ENCODE peak calls at places on chromosomes 7 and 10, in ten cellular contexts. One of them, this sample, is unnamed.

GRCh38 chr10:132389631-132390454 is 7.2 kb upstream of the PWWP2B start:
- DNase-seq in activated gamma-delta T cell treated with anti-CD3 and anti-CD28 coated beads, Interleukin-2, amount 50 U/mL, for 16 hours: no peak
- DNase-seq in EL: no peak
- DNase-seq in foreskin melanocyte: no peak
- DNase-seq in lung microvascular endothelial cell: no peak
- DNase-seq in MV-4-11: peak
- DNase-seq in amniotic stem cell: no peak
- DNase-seq in LoVo: no peak
- DNase-seq in stomach: no peak
- DNase-seq in dorsolateral prefrontal cortex: peak
- DNase-seq in this sample: peak

GRCh38 chr7:130490287-130490686 is 1.6 kb upstream of the MEST start:
- DNase-seq in activated gamma-delta T cell treated with anti-CD3 and anti-CD28 coated beads, Interleukin-2, amount 50 U/mL, for 16 hours: no peak
- DNase-seq in EL: no peak
- DNase-seq in foreskin melanocyte: no peak
- DNase-seq in lung microvascular endothelial cell: no peak
- DNase-seq in MV-4-11: no peak
- DNase-seq in amniotic stem cell: no peak
- DNase-seq in LoVo: no peak
- DNase-seq in stomach: no peak
- DNase-seq in dorsolateral prefrontal cortex: no peak
- DNase-seq in this sample: no peak

GRCh38 chr10:12375076-12375504 is 25.7 kb downstream of the CAMK1D start:
- DNase-seq in activated gamma-delta T cell treated with anti-CD3 and anti-CD28 coated beads, Interleukin-2, amount 50 U/mL, for 16 hours: no peak
- DNase-seq in EL: no peak
- DNase-seq in foreskin melanocyte: no peak
- DNase-seq in lung microvascular endothelial cell: no peak
- DNase-seq in MV-4-11: no peak
- DNase-seq in amniotic stem cell: no peak
- DNase-seq in LoVo: no peak
- DNase-seq in stomach: no peak
- DNase-seq in dorsolateral prefrontal cortex: no peak
- DNase-seq in this sample: no peak

GRCh38 chr10:132248455-132249231 is 59.1 kb downstream of the STK32C start:
- DNase-seq in activated gamma-delta T cell treated with anti-CD3 and anti-CD28 coated beads, Interleukin-2, amount 50 U/mL, for 16 hours: no peak
- DNase-seq in EL: peak
- DNase-seq in foreskin melanocyte: no peak
- DNase-seq in lung microvascular endothelial cell: peak
- DNase-seq in MV-4-11: peak
- DNase-seq in amniotic stem cell: no peak
- DNase-seq in LoVo: peak
- DNase-seq in stomach: peak
- DNase-seq in dorsolateral prefrontal cortex: no peak
- DNase-seq in this sample: peak

GRCh38 chr10:119541459-119542356 is 811 bp downstream of the RGS10 start:
- DNase-seq in activated gamma-delta T cell treated with anti-CD3 and anti-CD28 coated beads, Interleukin-2, amount 50 U/mL, for 16 hours: peak
- DNase-seq in EL: peak
- DNase-seq in foreskin melanocyte: no peak
- DNase-seq in lung microvascular endothelial cell: no peak
- DNase-seq in MV-4-11: peak
- DNase-seq in amniotic stem cell: no peak
- DNase-seq in LoVo: no peak
- DNase-seq in stomach: peak
- DNase-seq in dorsolateral prefrontal cortex: no peak
- DNase-seq in this sample: no peak

GRCh38 chr7:85167636-85168035 is 19.2 kb downstream of the SEMA3D start:
- DNase-seq in activated gamma-delta T cell treated with anti-CD3 and anti-CD28 coated beads, Interleukin-2, amount 50 U/mL, for 16 hours: no peak
- DNase-seq in EL: no peak
- DNase-seq in foreskin melanocyte: no peak
- DNase-seq in lung microvascular endothelial cell: peak
- DNase-seq in MV-4-11: no peak
- DNase-seq in amniotic stem cell: no peak
- DNase-seq in LoVo: no peak
- DNase-seq in stomach: no peak
- DNase-seq in dorsolateral prefrontal cortex: no peak
- DNase-seq in this sample: no peak

GRCh38 chr10:22611425-22612111 is 102.8 kb downstream of the PIP4K2A start:
- DNase-seq in activated gamma-delta T cell treated with anti-CD3 and anti-CD28 coated beads, Interleukin-2, amount 50 U/mL, for 16 hours: peak
- DNase-seq in EL: no peak
- DNase-seq in foreskin melanocyte: no peak
- DNase-seq in lung microvascular endothelial cell: no peak
- DNase-seq in MV-4-11: no peak
- DNase-seq in amniotic stem cell: no peak
- DNase-seq in LoVo: no peak
- DNase-seq in stomach: no peak
- DNase-seq in dorsolateral prefrontal cortex: no peak
- DNase-seq in this sample: no peak

GRCh38 chr10:24448351-24449009 is 239.5 kb downstream of the KIAA1217 start:
- DNase-seq in activated gamma-delta T cell treated with anti-CD3 and anti-CD28 coated beads, Interleukin-2, amount 50 U/mL, for 16 hours: no peak
- DNase-seq in EL: peak
- DNase-seq in foreskin melanocyte: no peak
- DNase-seq in lung microvascular endothelial cell: peak
- DNase-seq in MV-4-11: no peak
- DNase-seq in amniotic stem cell: no peak
- DNase-seq in LoVo: no peak
- DNase-seq in stomach: no peak
- DNase-seq in dorsolateral prefrontal cortex: no peak
- DNase-seq in this sample: no peak

GRCh38 chr7:92968502-92968901 is 132.1 kb upstream of the CDK6 start:
- DNase-seq in activated gamma-delta T cell treated with anti-CD3 and anti-CD28 coated beads, Interleukin-2, amount 50 U/mL, for 16 hours: no peak
- DNase-seq in EL: no peak
- DNase-seq in foreskin melanocyte: no peak
- DNase-seq in lung microvascular endothelial cell: no peak
- DNase-seq in MV-4-11: no peak
- DNase-seq in amniotic stem cell: no peak
- DNase-seq in LoVo: no peak
- DNase-seq in stomach: no peak
- DNase-seq in dorsolateral prefrontal cortex: no peak
- DNase-seq in this sample: no peak

GRCh38 chr7:72538856-72539255 is 126.7 kb upstream of the CALN1 start:
- DNase-seq in activated gamma-delta T cell treated with anti-CD3 and anti-CD28 coated beads, Interleukin-2, amount 50 U/mL, for 16 hours: no peak
- DNase-seq in EL: no peak
- DNase-seq in foreskin melanocyte: peak
- DNase-seq in lung microvascular endothelial cell: no peak
- DNase-seq in MV-4-11: no peak
- DNase-seq in amniotic stem cell: no peak
- DNase-seq in LoVo: no peak
- DNase-seq in stomach: no peak
- DNase-seq in dorsolateral prefrontal cortex: peak
- DNase-seq in this sample: no peak

GRCh38 chr7:868189-868486 is 8.2 kb upstream of the GET4 start:
- DNase-seq in activated gamma-delta T cell treated with anti-CD3 and anti-CD28 coated beads, Interleukin-2, amount 50 U/mL, for 16 hours: no peak
- DNase-seq in EL: no peak
- DNase-seq in foreskin melanocyte: no peak
- DNase-seq in lung microvascular endothelial cell: no peak
- DNase-seq in MV-4-11: no peak
- DNase-seq in amniotic stem cell: no peak
- DNase-seq in LoVo: no peak
- DNase-seq in stomach: no peak
- DNase-seq in dorsolateral prefrontal cortex: no peak
- DNase-seq in this sample: no peak

GRCh38 chr7:98826811-98827231 is 43.0 kb downstream of the TMEM130 start:
- DNase-seq in activated gamma-delta T cell treated with anti-CD3 and anti-CD28 coated beads, Interleukin-2, amount 50 U/mL, for 16 hours: no peak
- DNase-seq in EL: no peak
- DNase-seq in foreskin melanocyte: no peak
- DNase-seq in lung microvascular endothelial cell: no peak
- DNase-seq in MV-4-11: no peak
- DNase-seq in amniotic stem cell: no peak
- DNase-seq in LoVo: no peak
- DNase-seq in stomach: peak
- DNase-seq in dorsolateral prefrontal cortex: peak
- DNase-seq in this sample: peak

GRCh38 chr7:78607099-78607498 is 808.5 kb downstream of the PHTF2 start:
- DNase-seq in activated gamma-delta T cell treated with anti-CD3 and anti-CD28 coated beads, Interleukin-2, amount 50 U/mL, for 16 hours: no peak
- DNase-seq in EL: peak
- DNase-seq in foreskin melanocyte: peak
- DNase-seq in lung microvascular endothelial cell: no peak
- DNase-seq in MV-4-11: peak
- DNase-seq in amniotic stem cell: no peak
- DNase-seq in LoVo: no peak
- DNase-seq in stomach: no peak
- DNase-seq in dorsolateral prefrontal cortex: no peak
- DNase-seq in this sample: no peak

GRCh38 chr7:101113860-101114259 is 13.0 kb upstream of the SERPINE1 start:
- DNase-seq in activated gamma-delta T cell treated with anti-CD3 and anti-CD28 coated beads, Interleukin-2, amount 50 U/mL, for 16 hours: no peak
- DNase-seq in EL: no peak
- DNase-seq in foreskin melanocyte: no peak
- DNase-seq in lung microvascular endothelial cell: no peak
- DNase-seq in MV-4-11: peak
- DNase-seq in amniotic stem cell: no peak
- DNase-seq in LoVo: no peak
- DNase-seq in stomach: no peak
- DNase-seq in dorsolateral prefrontal cortex: no peak
- DNase-seq in this sample: no peak

GRCh38 chr10:119313645-119314044 is 106.3 kb downstream of the GRK5 start:
- DNase-seq in activated gamma-delta T cell treated with anti-CD3 and anti-CD28 coated beads, Interleukin-2, amount 50 U/mL, for 16 hours: peak
- DNase-seq in EL: no peak
- DNase-seq in foreskin melanocyte: no peak
- DNase-seq in lung microvascular endothelial cell: no peak
- DNase-seq in MV-4-11: peak
- DNase-seq in amniotic stem cell: no peak
- DNase-seq in LoVo: no peak
- DNase-seq in stomach: no peak
- DNase-seq in dorsolateral prefrontal cortex: no peak
- DNase-seq in this sample: no peak

GRCh38 chr10:78859769-78860168 is 209.0 kb upstream of the ZMIZ1 start:
- DNase-seq in activated gamma-delta T cell treated with anti-CD3 and anti-CD28 coated beads, Interleukin-2, amount 50 U/mL, for 16 hours: no peak
- DNase-seq in EL: no peak
- DNase-seq in foreskin melanocyte: no peak
- DNase-seq in lung microvascular endothelial cell: no peak
- DNase-seq in MV-4-11: no peak
- DNase-seq in amniotic stem cell: no peak
- DNase-seq in LoVo: no peak
- DNase-seq in stomach: no peak
- DNase-seq in dorsolateral prefrontal cortex: no peak
- DNase-seq in this sample: no peak

GRCh38 chr7:118195837-118196474 is 12.0 kb downstream of the LSM8 start:
- DNase-seq in activated gamma-delta T cell treated with anti-CD3 and anti-CD28 coated beads, Interleukin-2, amount 50 U/mL, for 16 hours: no peak
- DNase-seq in EL: peak
- DNase-seq in foreskin melanocyte: no peak
- DNase-seq in lung microvascular endothelial cell: peak
- DNase-seq in MV-4-11: peak
- DNase-seq in amniotic stem cell: peak
- DNase-seq in LoVo: peak
- DNase-seq in stomach: peak
- DNase-seq in dorsolateral prefrontal cortex: no peak
- DNase-seq in this sample: peak

GRCh38 chr10:3729397-3729796 is 55.6 kb downstream of the KLF6 start:
- DNase-seq in activated gamma-delta T cell treated with anti-CD3 and anti-CD28 coated beads, Interleukin-2, amount 50 U/mL, for 16 hours: no peak
- DNase-seq in EL: peak
- DNase-seq in foreskin melanocyte: no peak
- DNase-seq in lung microvascular endothelial cell: no peak
- DNase-seq in MV-4-11: peak
- DNase-seq in amniotic stem cell: no peak
- DNase-seq in LoVo: no peak
- DNase-seq in stomach: no peak
- DNase-seq in dorsolateral prefrontal cortex: no peak
- DNase-seq in this sample: no peak

GRCh38 chr10:20853276-20853675 is 43.8 kb downstream of the NEBL start:
- DNase-seq in activated gamma-delta T cell treated with anti-CD3 and anti-CD28 coated beads, Interleukin-2, amount 50 U/mL, for 16 hours: no peak
- DNase-seq in EL: no peak
- DNase-seq in foreskin melanocyte: no peak
- DNase-seq in lung microvascular endothelial cell: no peak
- DNase-seq in MV-4-11: no peak
- DNase-seq in amniotic stem cell: no peak
- DNase-seq in LoVo: no peak
- DNase-seq in stomach: no peak
- DNase-seq in dorsolateral prefrontal cortex: no peak
- DNase-seq in this sample: no peak

GRCh38 chr10:94205370-94205930 is 157.3 kb downstream of the NOC3L start:
- DNase-seq in activated gamma-delta T cell treated with anti-CD3 and anti-CD28 coated beads, Interleukin-2, amount 50 U/mL, for 16 hours: no peak
- DNase-seq in EL: no peak
- DNase-seq in foreskin melanocyte: no peak
- DNase-seq in lung microvascular endothelial cell: peak
- DNase-seq in MV-4-11: no peak
- DNase-seq in amniotic stem cell: no peak
- DNase-seq in LoVo: no peak
- DNase-seq in stomach: no peak
- DNase-seq in dorsolateral prefrontal cortex: no peak
- DNase-seq in this sample: peak

This sample was measured in body of pancreas.